ENCODE peak calls at places on chromosomes 1 and 21, in ten cellular contexts. One of them, this sample, is unnamed.

GRCh38 chr21:35974801-35975200 is 85.5 kb downstream of the SETD4 start:
- DNase-seq in head of caudate nucleus: no peak
- DNase-seq in central memory CD4-positive, alpha-beta T cell: no peak
- DNase-seq in mesenteric fat pad: peak
- DNase-seq in stimulated activated CD4-positive, alpha-beta T cell treated with anti-CD3 and anti-CD28 coated beads, Interleukin-15, amount 100 ng/mL, for 1 hour: no peak
- DNase-seq in Calu3: peak
- DNase-seq in T-helper 1 cell: no peak
- DNase-seq in SW 1271: no peak
- DNase-seq in H54: no peak
- DNase-seq in stimulated activated CD8-positive, alpha-beta memory T cell treated with anti-CD3 and anti-CD28 coated beads, Interleukin-4, amount 100 ng/mL, for 1 hour: no peak
- DNase-seq in this sample: no peak

GRCh38 chr1:202645097-202645476 is 65.2 kb downstream of the SYT2 start:
- DNase-seq in head of caudate nucleus: peak
- DNase-seq in central memory CD4-positive, alpha-beta T cell: no peak
- DNase-seq in mesenteric fat pad: no peak
- DNase-seq in stimulated activated CD4-positive, alpha-beta T cell treated with anti-CD3 and anti-CD28 coated beads, Interleukin-15, amount 100 ng/mL, for 1 hour: no peak
- DNase-seq in Calu3: no peak
- DNase-seq in T-helper 1 cell: no peak
- DNase-seq in SW 1271: no peak
- DNase-seq in H54: no peak
- DNase-seq in stimulated activated CD8-positive, alpha-beta memory T cell treated with anti-CD3 and anti-CD28 coated beads, Interleukin-4, amount 100 ng/mL, for 1 hour: no peak
- DNase-seq in this sample: no peak

GRCh38 chr1:241266121-241266520 is 90.9 kb downstream of the RGS7 start:
- DNase-seq in head of caudate nucleus: no peak
- DNase-seq in central memory CD4-positive, alpha-beta T cell: no peak
- DNase-seq in mesenteric fat pad: no peak
- DNase-seq in stimulated activated CD4-positive, alpha-beta T cell treated with anti-CD3 and anti-CD28 coated beads, Interleukin-15, amount 100 ng/mL, for 1 hour: no peak
- DNase-seq in Calu3: no peak
- DNase-seq in T-helper 1 cell: no peak
- DNase-seq in SW 1271: no peak
- DNase-seq in H54: no peak
- DNase-seq in stimulated activated CD8-positive, alpha-beta memory T cell treated with anti-CD3 and anti-CD28 coated beads, Interleukin-4, amount 100 ng/mL, for 1 hour: no peak
- DNase-seq in this sample: no peak

GRCh38 chr1:243959998-243960397 is 91.1 kb upstream of the ZBTB18 start:
- DNase-seq in head of caudate nucleus: peak
- DNase-seq in central memory CD4-positive, alpha-beta T cell: no peak
- DNase-seq in mesenteric fat pad: no peak
- DNase-seq in stimulated activated CD4-positive, alpha-beta T cell treated with anti-CD3 and anti-CD28 coated beads, Interleukin-15, amount 100 ng/mL, for 1 hour: no peak
- DNase-seq in Calu3: no peak
- DNase-seq in T-helper 1 cell: no peak
- DNase-seq in SW 1271: no peak
- DNase-seq in H54: no peak
- DNase-seq in stimulated activated CD8-positive, alpha-beta memory T cell treated with anti-CD3 and anti-CD28 coated beads, Interleukin-4, amount 100 ng/mL, for 1 hour: no peak
- DNase-seq in this sample: no peak

GRCh38 chr1:233791372-233791703 is 113.1 kb upstream of the SLC35F3 start:
- DNase-seq in head of caudate nucleus: no peak
- DNase-seq in central memory CD4-positive, alpha-beta T cell: no peak
- DNase-seq in mesenteric fat pad: no peak
- DNase-seq in stimulated activated CD4-positive, alpha-beta T cell treated with anti-CD3 and anti-CD28 coated beads, Interleukin-15, amount 100 ng/mL, for 1 hour: no peak
- DNase-seq in Calu3: no peak
- DNase-seq in T-helper 1 cell: no peak
- DNase-seq in SW 1271: no peak
- DNase-seq in H54: no peak
- DNase-seq in stimulated activated CD8-positive, alpha-beta memory T cell treated with anti-CD3 and anti-CD28 coated beads, Interleukin-4, amount 100 ng/mL, for 1 hour: no peak
- DNase-seq in this sample: no peak

GRCh38 chr1:31479801-31480200 is 66.8 kb downstream of the SERINC2 start:
- DNase-seq in head of caudate nucleus: no peak
- DNase-seq in central memory CD4-positive, alpha-beta T cell: no peak
- DNase-seq in mesenteric fat pad: no peak
- DNase-seq in stimulated activated CD4-positive, alpha-beta T cell treated with anti-CD3 and anti-CD28 coated beads, Interleukin-15, amount 100 ng/mL, for 1 hour: no peak
- DNase-seq in Calu3: no peak
- DNase-seq in T-helper 1 cell: no peak
- DNase-seq in SW 1271: no peak
- DNase-seq in H54: no peak
- DNase-seq in stimulated activated CD8-positive, alpha-beta memory T cell treated with anti-CD3 and anti-CD28 coated beads, Interleukin-4, amount 100 ng/mL, for 1 hour: no peak
- DNase-seq in this sample: no peak

GRCh38 chr1:47707887-47708535 is 270.2 kb downstream of the FOXD2 start:
- DNase-seq in head of caudate nucleus: no peak
- DNase-seq in central memory CD4-positive, alpha-beta T cell: no peak
- DNase-seq in mesenteric fat pad: no peak
- DNase-seq in stimulated activated CD4-positive, alpha-beta T cell treated with anti-CD3 and anti-CD28 coated beads, Interleukin-15, amount 100 ng/mL, for 1 hour: no peak
- DNase-seq in Calu3: no peak
- DNase-seq in T-helper 1 cell: no peak
- DNase-seq in SW 1271: no peak
- DNase-seq in H54: no peak
- DNase-seq in stimulated activated CD8-positive, alpha-beta memory T cell treated with anti-CD3 and anti-CD28 coated beads, Interleukin-4, amount 100 ng/mL, for 1 hour: no peak
- DNase-seq in this sample: no peak

GRCh38 chr1:27154991-27155781 is at the start of gene SLC9A1:
- DNase-seq in head of caudate nucleus: peak
- DNase-seq in central memory CD4-positive, alpha-beta T cell: peak
- DNase-seq in mesenteric fat pad: peak
- DNase-seq in stimulated activated CD4-positive, alpha-beta T cell treated with anti-CD3 and anti-CD28 coated beads, Interleukin-15, amount 100 ng/mL, for 1 hour: peak
- DNase-seq in Calu3: peak
- DNase-seq in T-helper 1 cell: peak
- DNase-seq in SW 1271: peak
- DNase-seq in H54: peak
- DNase-seq in stimulated activated CD8-positive, alpha-beta memory T cell treated with anti-CD3 and anti-CD28 coated beads, Interleukin-4, amount 100 ng/mL, for 1 hour: peak
- DNase-seq in this sample: peak

GRCh38 chr1:205077158-205077933 is 6.9 kb downstream of the TMEM81 start:
- DNase-seq in head of caudate nucleus: no peak
- DNase-seq in central memory CD4-positive, alpha-beta T cell: no peak
- DNase-seq in mesenteric fat pad: no peak
- DNase-seq in stimulated activated CD4-positive, alpha-beta T cell treated with anti-CD3 and anti-CD28 coated beads, Interleukin-15, amount 100 ng/mL, for 1 hour: no peak
- DNase-seq in Calu3: no peak
- DNase-seq in T-helper 1 cell: no peak
- DNase-seq in SW 1271: no peak
- DNase-seq in H54: no peak
- DNase-seq in stimulated activated CD8-positive, alpha-beta memory T cell treated with anti-CD3 and anti-CD28 coated beads, Interleukin-4, amount 100 ng/mL, for 1 hour: no peak
- DNase-seq in this sample: no peak

GRCh38 chr1:228174482-228175315 is 9.1 kb downstream of the IBA57 start:
- DNase-seq in head of caudate nucleus: no peak
- DNase-seq in central memory CD4-positive, alpha-beta T cell: no peak
- DNase-seq in mesenteric fat pad: peak
- DNase-seq in stimulated activated CD4-positive, alpha-beta T cell treated with anti-CD3 and anti-CD28 coated beads, Interleukin-15, amount 100 ng/mL, for 1 hour: no peak
- DNase-seq in Calu3: no peak
- DNase-seq in T-helper 1 cell: peak
- DNase-seq in SW 1271: no peak
- DNase-seq in H54: no peak
- DNase-seq in stimulated activated CD8-positive, alpha-beta memory T cell treated with anti-CD3 and anti-CD28 coated beads, Interleukin-4, amount 100 ng/mL, for 1 hour: no peak
- DNase-seq in this sample: no peak

GRCh38 chr1:231040019-231040799 is at the start of gene FAM89A:
- DNase-seq in head of caudate nucleus: peak
- DNase-seq in central memory CD4-positive, alpha-beta T cell: peak
- DNase-seq in mesenteric fat pad: peak
- DNase-seq in stimulated activated CD4-positive, alpha-beta T cell treated with anti-CD3 and anti-CD28 coated beads, Interleukin-15, amount 100 ng/mL, for 1 hour: peak
- DNase-seq in Calu3: peak
- DNase-seq in T-helper 1 cell: peak
- DNase-seq in SW 1271: no peak
- DNase-seq in H54: peak
- DNase-seq in stimulated activated CD8-positive, alpha-beta memory T cell treated with anti-CD3 and anti-CD28 coated beads, Interleukin-4, amount 100 ng/mL, for 1 hour: peak
- DNase-seq in this sample: peak

GRCh38 chr1:229208481-229208880 is 62.4 kb upstream of the RAB4A start:
- DNase-seq in head of caudate nucleus: no peak
- DNase-seq in central memory CD4-positive, alpha-beta T cell: no peak
- DNase-seq in mesenteric fat pad: no peak
- DNase-seq in stimulated activated CD4-positive, alpha-beta T cell treated with anti-CD3 and anti-CD28 coated beads, Interleukin-15, amount 100 ng/mL, for 1 hour: no peak
- DNase-seq in Calu3: no peak
- DNase-seq in T-helper 1 cell: no peak
- DNase-seq in SW 1271: no peak
- DNase-seq in H54: no peak
- DNase-seq in stimulated activated CD8-positive, alpha-beta memory T cell treated with anti-CD3 and anti-CD28 coated beads, Interleukin-4, amount 100 ng/mL, for 1 hour: no peak
- DNase-seq in this sample: no peak

GRCh38 chr1:97668945-97669344 is 251.9 kb downstream of the DPYD start:
- DNase-seq in head of caudate nucleus: no peak
- DNase-seq in central memory CD4-positive, alpha-beta T cell: no peak
- DNase-seq in mesenteric fat pad: no peak
- DNase-seq in stimulated activated CD4-positive, alpha-beta T cell treated with anti-CD3 and anti-CD28 coated beads, Interleukin-15, amount 100 ng/mL, for 1 hour: no peak
- DNase-seq in Calu3: peak
- DNase-seq in T-helper 1 cell: no peak
- DNase-seq in SW 1271: peak
- DNase-seq in H54: peak
- DNase-seq in stimulated activated CD8-positive, alpha-beta memory T cell treated with anti-CD3 and anti-CD28 coated beads, Interleukin-4, amount 100 ng/mL, for 1 hour: no peak
- DNase-seq in this sample: no peak

GRCh38 chr1:37570528-37571334 is 14.0 kb downstream of the DNALI1 start:
- DNase-seq in head of caudate nucleus: no peak
- DNase-seq in central memory CD4-positive, alpha-beta T cell: no peak
- DNase-seq in mesenteric fat pad: no peak
- DNase-seq in stimulated activated CD4-positive, alpha-beta T cell treated with anti-CD3 and anti-CD28 coated beads, Interleukin-15, amount 100 ng/mL, for 1 hour: no peak
- DNase-seq in Calu3: no peak
- DNase-seq in T-helper 1 cell: no peak
- DNase-seq in SW 1271: no peak
- DNase-seq in H54: no peak
- DNase-seq in stimulated activated CD8-positive, alpha-beta memory T cell treated with anti-CD3 and anti-CD28 coated beads, Interleukin-4, amount 100 ng/mL, for 1 hour: no peak
- DNase-seq in this sample: no peak

GRCh38 chr1:214808845-214809460 is 206.0 kb downstream of the CENPF start:
- DNase-seq in head of caudate nucleus: no peak
- DNase-seq in central memory CD4-positive, alpha-beta T cell: no peak
- DNase-seq in mesenteric fat pad: no peak
- DNase-seq in stimulated activated CD4-positive, alpha-beta T cell treated with anti-CD3 and anti-CD28 coated beads, Interleukin-15, amount 100 ng/mL, for 1 hour: no peak
- DNase-seq in Calu3: peak
- DNase-seq in T-helper 1 cell: no peak
- DNase-seq in SW 1271: peak
- DNase-seq in H54: no peak
- DNase-seq in stimulated activated CD8-positive, alpha-beta memory T cell treated with anti-CD3 and anti-CD28 coated beads, Interleukin-4, amount 100 ng/mL, for 1 hour: no peak
- DNase-seq in this sample: no peak

GRCh38 chr21:32994305-32994704 is 31.4 kb upstream of the OLIG2 start:
- DNase-seq in head of caudate nucleus: no peak
- DNase-seq in central memory CD4-positive, alpha-beta T cell: no peak
- DNase-seq in mesenteric fat pad: no peak
- DNase-seq in stimulated activated CD4-positive, alpha-beta T cell treated with anti-CD3 and anti-CD28 coated beads, Interleukin-15, amount 100 ng/mL, for 1 hour: no peak
- DNase-seq in Calu3: peak
- DNase-seq in T-helper 1 cell: no peak
- DNase-seq in SW 1271: peak
- DNase-seq in H54: no peak
- DNase-seq in stimulated activated CD8-positive, alpha-beta memory T cell treated with anti-CD3 and anti-CD28 coated beads, Interleukin-4, amount 100 ng/mL, for 1 hour: no peak
- DNase-seq in this sample: no peak

GRCh38 chr1:163561570-163562295 is 240.0 kb downstream of the NUF2 start:
- DNase-seq in head of caudate nucleus: no peak
- DNase-seq in central memory CD4-positive, alpha-beta T cell: no peak
- DNase-seq in mesenteric fat pad: no peak
- DNase-seq in stimulated activated CD4-positive, alpha-beta T cell treated with anti-CD3 and anti-CD28 coated beads, Interleukin-15, amount 100 ng/mL, for 1 hour: no peak
- DNase-seq in Calu3: peak
- DNase-seq in T-helper 1 cell: no peak
- DNase-seq in SW 1271: no peak
- DNase-seq in H54: no peak
- DNase-seq in stimulated activated CD8-positive, alpha-beta memory T cell treated with anti-CD3 and anti-CD28 coated beads, Interleukin-4, amount 100 ng/mL, for 1 hour: no peak
- DNase-seq in this sample: no peak

GRCh38 chr1:171110485-171111340 is 20.0 kb downstream of the FMO3 start:
- DNase-seq in head of caudate nucleus: no peak
- DNase-seq in central memory CD4-positive, alpha-beta T cell: no peak
- DNase-seq in mesenteric fat pad: no peak
- DNase-seq in stimulated activated CD4-positive, alpha-beta T cell treated with anti-CD3 and anti-CD28 coated beads, Interleukin-15, amount 100 ng/mL, for 1 hour: no peak
- DNase-seq in Calu3: no peak
- DNase-seq in T-helper 1 cell: no peak
- DNase-seq in SW 1271: no peak
- DNase-seq in H54: no peak
- DNase-seq in stimulated activated CD8-positive, alpha-beta memory T cell treated with anti-CD3 and anti-CD28 coated beads, Interleukin-4, amount 100 ng/mL, for 1 hour: no peak
- DNase-seq in this sample: no peak

GRCh38 chr1:66294692-66295384 is 239.1 kb upstream of the SGIP1 start:
- DNase-seq in head of caudate nucleus: no peak
- DNase-seq in central memory CD4-positive, alpha-beta T cell: no peak
- DNase-seq in mesenteric fat pad: no peak
- DNase-seq in stimulated activated CD4-positive, alpha-beta T cell treated with anti-CD3 and anti-CD28 coated beads, Interleukin-15, amount 100 ng/mL, for 1 hour: no peak
- DNase-seq in Calu3: peak
- DNase-seq in T-helper 1 cell: no peak
- DNase-seq in SW 1271: no peak
- DNase-seq in H54: no peak
- DNase-seq in stimulated activated CD8-positive, alpha-beta memory T cell treated with anti-CD3 and anti-CD28 coated beads, Interleukin-4, amount 100 ng/mL, for 1 hour: no peak
- DNase-seq in this sample: no peak

GRCh38 chr21:10272216-10272615 is 249.2 kb upstream of the TPTE start:
- DNase-seq in head of caudate nucleus: no peak
- DNase-seq in central memory CD4-positive, alpha-beta T cell: no peak
- DNase-seq in mesenteric fat pad: peak
- DNase-seq in stimulated activated CD4-positive, alpha-beta T cell treated with anti-CD3 and anti-CD28 coated beads, Interleukin-15, amount 100 ng/mL, for 1 hour: no peak
- DNase-seq in Calu3: no peak
- DNase-seq in T-helper 1 cell: no peak
- DNase-seq in SW 1271: no peak
- DNase-seq in H54: no peak
- DNase-seq in stimulated activated CD8-positive, alpha-beta memory T cell treated with anti-CD3 and anti-CD28 coated beads, Interleukin-4, amount 100 ng/mL, for 1 hour: no peak
- DNase-seq in this sample: no peak

GRCh38 chr1:94095112-94095637 is 25.8 kb downstream of the ABCA4 start:
- DNase-seq in head of caudate nucleus: peak
- DNase-seq in central memory CD4-positive, alpha-beta T cell: no peak
- DNase-seq in mesenteric fat pad: no peak
- DNase-seq in stimulated activated CD4-positive, alpha-beta T cell treated with anti-CD3 and anti-CD28 coated beads, Interleukin-15, amount 100 ng/mL, for 1 hour: no peak
- DNase-seq in Calu3: no peak
- DNase-seq in T-helper 1 cell: no peak
- DNase-seq in SW 1271: no peak
- DNase-seq in H54: no peak
- DNase-seq in stimulated activated CD8-positive, alpha-beta memory T cell treated with anti-CD3 and anti-CD28 coated beads, Interleukin-4, amount 100 ng/mL, for 1 hour: no peak
- DNase-seq in this sample: no peak

GRCh38 chr21:32653326-32653901 is 41.2 kb upstream of the CFAP298 start:
- DNase-seq in head of caudate nucleus: no peak
- DNase-seq in central memory CD4-positive, alpha-beta T cell: peak
- DNase-seq in mesenteric fat pad: no peak
- DNase-seq in stimulated activated CD4-positive, alpha-beta T cell treated with anti-CD3 and anti-CD28 coated beads, Interleukin-15, amount 100 ng/mL, for 1 hour: no peak
- DNase-seq in Calu3: peak
- DNase-seq in T-helper 1 cell: peak
- DNase-seq in SW 1271: peak
- DNase-seq in H54: peak
- DNase-seq in stimulated activated CD8-positive, alpha-beta memory T cell treated with anti-CD3 and anti-CD28 coated beads, Interleukin-4, amount 100 ng/mL, for 1 hour: no peak
- DNase-seq in this sample: no peak

GRCh38 chr21:35002879-35003722 is 46.0 kb downstream of the RUNX1 start:
- DNase-seq in head of caudate nucleus: no peak
- DNase-seq in central memory CD4-positive, alpha-beta T cell: no peak
- DNase-seq in mesenteric fat pad: no peak
- DNase-seq in stimulated activated CD4-positive, alpha-beta T cell treated with anti-CD3 and anti-CD28 coated beads, Interleukin-15, amount 100 ng/mL, for 1 hour: no peak
- DNase-seq in Calu3: no peak
- DNase-seq in T-helper 1 cell: no peak
- DNase-seq in SW 1271: no peak
- DNase-seq in H54: no peak
- DNase-seq in stimulated activated CD8-positive, alpha-beta memory T cell treated with anti-CD3 and anti-CD28 coated beads, Interleukin-4, amount 100 ng/mL, for 1 hour: no peak
- DNase-seq in this sample: no peak

GRCh38 chr1:94974224-94974623 is 47.3 kb upstream of the CNN3 start:
- DNase-seq in head of caudate nucleus: no peak
- DNase-seq in central memory CD4-positive, alpha-beta T cell: no peak
- DNase-seq in mesenteric fat pad: no peak
- DNase-seq in stimulated activated CD4-positive, alpha-beta T cell treated with anti-CD3 and anti-CD28 coated beads, Interleukin-15, amount 100 ng/mL, for 1 hour: no peak
- DNase-seq in Calu3: no peak
- DNase-seq in T-helper 1 cell: no peak
- DNase-seq in SW 1271: no peak
- DNase-seq in H54: no peak
- DNase-seq in stimulated activated CD8-positive, alpha-beta memory T cell treated with anti-CD3 and anti-CD28 coated beads, Interleukin-4, amount 100 ng/mL, for 1 hour: no peak
- DNase-seq in this sample: no peak

GRCh38 chr1:228071839-228072657 is 10.5 kb upstream of the ARF1 start:
- DNase-seq in head of caudate nucleus: no peak
- DNase-seq in central memory CD4-positive, alpha-beta T cell: no peak
- DNase-seq in mesenteric fat pad: peak
- DNase-seq in stimulated activated CD4-positive, alpha-beta T cell treated with anti-CD3 and anti-CD28 coated beads, Interleukin-15, amount 100 ng/mL, for 1 hour: no peak
- DNase-seq in Calu3: no peak
- DNase-seq in T-helper 1 cell: no peak
- DNase-seq in SW 1271: no peak
- DNase-seq in H54: no peak
- DNase-seq in stimulated activated CD8-positive, alpha-beta memory T cell treated with anti-CD3 and anti-CD28 coated beads, Interleukin-4, amount 100 ng/mL, for 1 hour: no peak
- DNase-seq in this sample: peak

GRCh38 chr21:17526771-17527170 is 13.9 kb downstream of the CXADR start:
- DNase-seq in head of caudate nucleus: no peak
- DNase-seq in central memory CD4-positive, alpha-beta T cell: no peak
- DNase-seq in mesenteric fat pad: no peak
- DNase-seq in stimulated activated CD4-positive, alpha-beta T cell treated with anti-CD3 and anti-CD28 coated beads, Interleukin-15, amount 100 ng/mL, for 1 hour: no peak
- DNase-seq in Calu3: no peak
- DNase-seq in T-helper 1 cell: no peak
- DNase-seq in SW 1271: no peak
- DNase-seq in H54: no peak
- DNase-seq in stimulated activated CD8-positive, alpha-beta memory T cell treated with anti-CD3 and anti-CD28 coated beads, Interleukin-4, amount 100 ng/mL, for 1 hour: no peak
- DNase-seq in this sample: no peak

GRCh38 chr1:222777463-222777862 is 37.4 kb upstream of the DISP1 start:
- DNase-seq in head of caudate nucleus: no peak
- DNase-seq in central memory CD4-positive, alpha-beta T cell: no peak
- DNase-seq in mesenteric fat pad: no peak
- DNase-seq in stimulated activated CD4-positive, alpha-beta T cell treated with anti-CD3 and anti-CD28 coated beads, Interleukin-15, amount 100 ng/mL, for 1 hour: no peak
- DNase-seq in Calu3: no peak
- DNase-seq in T-helper 1 cell: no peak
- DNase-seq in SW 1271: no peak
- DNase-seq in H54: no peak
- DNase-seq in stimulated activated CD8-positive, alpha-beta memory T cell treated with anti-CD3 and anti-CD28 coated beads, Interleukin-4, amount 100 ng/mL, for 1 hour: no peak
- DNase-seq in this sample: no peak

GRCh38 chr21:41110664-41111063 is 57.3 kb upstream of the BACE2 start:
- DNase-seq in head of caudate nucleus: no peak
- DNase-seq in central memory CD4-positive, alpha-beta T cell: no peak
- DNase-seq in mesenteric fat pad: no peak
- DNase-seq in stimulated activated CD4-positive, alpha-beta T cell treated with anti-CD3 and anti-CD28 coated beads, Interleukin-15, amount 100 ng/mL, for 1 hour: no peak
- DNase-seq in Calu3: no peak
- DNase-seq in T-helper 1 cell: no peak
- DNase-seq in SW 1271: no peak
- DNase-seq in H54: no peak
- DNase-seq in stimulated activated CD8-positive, alpha-beta memory T cell treated with anti-CD3 and anti-CD28 coated beads, Interleukin-4, amount 100 ng/mL, for 1 hour: no peak
- DNase-seq in this sample: no peak

This sample was measured in upper lobe of right lung.